ENCODE peak calls at places on chromosomes 5 and 9, in four cellular contexts. One of them, this sample, is unnamed.

GRCh38 chr9:136326061-136326776 is 1.1 kb upstream of the GPSM1 start:
- DNase-seq in HepG2: no peak
- DNase-seq in PC-3: no peak
- DNase-seq in IMR-90: peak
- DNase-seq in this sample: peak

GRCh38 chr9:133708770-133709611 is 29.2 kb downstream of the SARDH start:
- DNase-seq in HepG2: no peak
- DNase-seq in PC-3: no peak
- DNase-seq in IMR-90: no peak
- DNase-seq in this sample: no peak

GRCh38 chr5:50667079-50667652 is 729 bp downstream of the PARP8 start:
- DNase-seq in PC-3: no peak
- DNase-seq in IMR-90: peak
- DNase-seq in HepG2: no peak
- DNase-seq in this sample: peak

GRCh38 chr5:170836226-170836625 is 25.6 kb upstream of the RANBP17 start:
- DNase-seq in IMR-90: no peak
- DNase-seq in PC-3: peak
- DNase-seq in HepG2: no peak
- DNase-seq in this sample: no peak

GRCh38 chr5:110053205-110053604 is 363.5 kb downstream of the MAN2A1 start:
- DNase-seq in IMR-90: no peak
- DNase-seq in PC-3: no peak
- DNase-seq in HepG2: no peak
- DNase-seq in this sample: no peak

GRCh38 chr9:93244510-93245436 is 60.8 kb downstream of the WNK2 start:
- DNase-seq in HepG2: no peak
- DNase-seq in IMR-90: no peak
- DNase-seq in PC-3: no peak
- DNase-seq in this sample: no peak

GRCh38 chr5:33837301-33837700 is 54.5 kb downstream of the ADAMTS12 start:
- DNase-seq in IMR-90: no peak
- DNase-seq in PC-3: no peak
- DNase-seq in HepG2: no peak
- DNase-seq in this sample: no peak

GRCh38 chr5:163569284-163569683 is 63.9 kb downstream of the MAT2B start:
- DNase-seq in IMR-90: peak
- DNase-seq in HepG2: no peak
- DNase-seq in PC-3: peak
- DNase-seq in this sample: peak

GRCh38 chr5:134438641-134439621 is 27.2 kb upstream of the CDKN2AIPNL start:
- DNase-seq in PC-3: peak
- DNase-seq in IMR-90: peak
- DNase-seq in HepG2: peak
- DNase-seq in this sample: peak

GRCh38 chr9:105040462-105040861 is 112.5 kb upstream of the ABCA1 start:
- DNase-seq in IMR-90: no peak
- DNase-seq in HepG2: no peak
- DNase-seq in PC-3: no peak
- DNase-seq in this sample: no peak

GRCh38 chr5:67350600-67351315 is 154.2 kb upstream of the CD180 start:
- DNase-seq in PC-3: no peak
- DNase-seq in IMR-90: no peak
- DNase-seq in HepG2: no peak
- DNase-seq in this sample: no peak

GRCh38 chr9:89428901-89429890 is 68.7 kb downstream of the SEMA4D start:
- DNase-seq in PC-3: no peak
- DNase-seq in IMR-90: no peak
- DNase-seq in HepG2: no peak
- DNase-seq in this sample: no peak

GRCh38 chr9:36217256-36217968 is 26.7 kb downstream of the CLTA start:
- DNase-seq in HepG2: no peak
- DNase-seq in IMR-90: no peak
- DNase-seq in PC-3: no peak
- DNase-seq in this sample: no peak

GRCh38 chr9:79688363-79688762 is 116.6 kb downstream of the TLE4 start:
- DNase-seq in HepG2: no peak
- DNase-seq in IMR-90: no peak
- DNase-seq in PC-3: no peak
- DNase-seq in this sample: no peak

GRCh38 chr9:137085918-137086530 is 761 bp upstream of the MAN1B1 start:
- DNase-seq in IMR-90: no peak
- DNase-seq in PC-3: peak
- DNase-seq in HepG2: no peak
- DNase-seq in this sample: peak

GRCh38 chr5:175448276-175448675 is 4.3 kb upstream of the DRD1 start:
- DNase-seq in HepG2: no peak
- DNase-seq in IMR-90: no peak
- DNase-seq in PC-3: no peak
- DNase-seq in this sample: no peak

GRCh38 chr5:23208959-23209431 is 298.4 kb upstream of the PRDM9 start:
- DNase-seq in HepG2: peak
- DNase-seq in IMR-90: peak
- DNase-seq in PC-3: peak
- DNase-seq in this sample: peak
- TF ChIP-seq CTCF in HepG2: peak
- TF ChIP-seq CTCF in IMR-90: peak
- TF ChIP-seq CTCF in PC-3: peak
- TF ChIP-seq CTCF in this sample: peak

GRCh38 chr9:33163433-33164137 is 3.6 kb downstream of the B4GALT1 start:
- DNase-seq in HepG2: no peak
- DNase-seq in IMR-90: no peak
- DNase-seq in PC-3: no peak
- DNase-seq in this sample: no peak

GRCh38 chr9:33165263-33166151 is 1.6 kb downstream of the B4GALT1 start:
- DNase-seq in HepG2: peak
- DNase-seq in IMR-90: peak
- DNase-seq in PC-3: peak
- DNase-seq in this sample: peak

GRCh38 chr9:33166263-33167083 is 663 bp downstream of the B4GALT1 start:
- DNase-seq in HepG2: no peak
- DNase-seq in PC-3: no peak
- DNase-seq in IMR-90: no peak
- DNase-seq in this sample: peak

GRCh38 chr9:33162721-33163311 is 4.3 kb downstream of the B4GALT1 start:
- DNase-seq in HepG2: peak
- DNase-seq in IMR-90: peak
- DNase-seq in PC-3: peak
- DNase-seq in this sample: peak

DNA sequence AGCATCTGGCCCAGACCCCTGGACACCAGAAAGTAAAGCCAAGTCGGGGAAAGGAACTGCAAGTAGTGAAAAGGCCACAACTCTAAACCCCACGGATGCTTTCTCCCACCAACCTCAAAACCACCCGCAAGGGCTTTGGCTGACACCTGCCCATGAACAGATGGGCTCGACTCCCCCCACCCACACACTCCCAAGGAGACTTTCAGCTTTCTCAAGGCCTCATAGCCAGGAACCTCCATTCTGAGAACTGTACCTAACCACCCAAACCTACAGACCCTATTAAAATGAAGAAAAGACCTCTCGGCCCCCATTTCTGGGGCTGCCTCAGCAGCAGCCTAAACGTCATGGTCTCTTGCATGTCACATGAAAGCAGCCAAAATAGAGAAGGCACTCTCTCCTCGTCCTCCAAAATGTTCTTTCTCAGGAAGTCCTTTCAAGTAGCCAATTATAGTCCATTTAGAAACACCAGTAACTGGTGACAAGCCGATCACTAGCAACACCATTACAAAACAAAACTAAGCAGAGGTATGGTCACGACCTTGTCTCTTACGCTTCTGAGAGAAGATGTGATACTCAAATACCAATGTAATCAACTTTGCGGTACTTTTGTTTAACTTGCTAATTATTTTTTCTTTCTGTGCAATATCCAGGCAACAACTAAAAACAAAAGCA is 2.9 kb downstream of the B4GALT1 start:
- DNase-seq in PC-3: no peak
- DNase-seq in HepG2: no peak
- DNase-seq in IMR-90: no peak
- DNase-seq in this sample: peak
- H3K4me3 ChIP-seq in PC-3: peak
- H3K4me3 ChIP-seq in HepG2: peak
- H3K4me3 ChIP-seq in IMR-90: no peak
- H3K4me3 ChIP-seq in this sample: peak

GRCh38 chr9:108412755-108413154 is 443.0 kb downstream of the ACTL7B start:
- DNase-seq in HepG2: no peak
- DNase-seq in PC-3: peak
- DNase-seq in IMR-90: peak
- DNase-seq in this sample: no peak

GRCh38 chr9:108416321-108416720 is 439.5 kb downstream of the ACTL7B start:
- DNase-seq in HepG2: peak
- DNase-seq in PC-3: peak
- DNase-seq in IMR-90: peak
- DNase-seq in this sample: no peak

GRCh38 chr9:108410161-108410560 is 445.6 kb downstream of the ACTL7B start:
- DNase-seq in IMR-90: no peak
- DNase-seq in HepG2: no peak
- DNase-seq in PC-3: no peak
- DNase-seq in this sample: no peak

DNA sequence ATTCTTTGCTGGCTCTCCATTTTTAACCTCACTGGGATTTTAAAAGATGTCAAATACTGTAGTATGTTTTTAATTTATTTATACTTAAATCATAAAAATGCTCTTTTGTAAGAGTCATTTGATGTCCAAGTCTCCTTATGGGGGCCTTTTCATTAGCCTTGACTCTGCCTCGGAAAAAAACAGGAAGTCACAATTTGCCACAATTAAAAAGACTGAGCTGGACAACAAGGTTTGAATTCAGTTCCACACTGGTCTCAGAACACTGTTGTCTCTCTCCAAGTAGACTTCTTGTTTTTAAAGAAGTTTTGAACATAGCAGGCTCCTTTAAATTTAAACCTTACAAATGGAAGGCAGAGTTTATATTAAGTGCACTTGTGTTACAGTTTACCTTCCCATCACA is 444.2 kb downstream of the ACTL7B start:
- DNase-seq in IMR-90: no peak
- DNase-seq in HepG2: no peak
- DNase-seq in PC-3: no peak
- DNase-seq in this sample: no peak
- TF ChIP-seq CTCF in IMR-90: no peak
- TF ChIP-seq CTCF in HepG2: no peak
- TF ChIP-seq CTCF in PC-3: no peak
- TF ChIP-seq CTCF in this sample: no peak

GRCh38 chr5:172878585-172879433 is 44.8 kb downstream of the ERGIC1 start:
- DNase-seq in HepG2: no peak
- DNase-seq in IMR-90: peak
- DNase-seq in PC-3: no peak
- DNase-seq in this sample: no peak
- H3K4me3 ChIP-seq in HepG2: no peak
- H3K4me3 ChIP-seq in IMR-90: no peak
- H3K4me3 ChIP-seq in PC-3: no peak
- H3K4me3 ChIP-seq in this sample: no peak

GRCh38 chr5:32312682-32313523 is at the start of gene MTMR12:
- DNase-seq in PC-3: peak
- DNase-seq in IMR-90: peak
- DNase-seq in HepG2: peak
- DNase-seq in this sample: peak
- TF ChIP-seq CTCF in PC-3: no peak
- TF ChIP-seq CTCF in IMR-90: no peak
- TF ChIP-seq CTCF in HepG2: no peak
- TF ChIP-seq CTCF in this sample: no peak

GRCh38 chr5:128645582-128645981 is 107.5 kb upstream of the FBN2 start:
- DNase-seq in IMR-90: peak
- DNase-seq in HepG2: no peak
- DNase-seq in PC-3: no peak
- DNase-seq in this sample: no peak

GRCh38 chr5:128649183-128649582 is 111.1 kb upstream of the FBN2 start:
- DNase-seq in IMR-90: peak
- DNase-seq in PC-3: no peak
- DNase-seq in HepG2: no peak
- DNase-seq in this sample: peak

GRCh38 chr5:128644863-128645262 is 106.8 kb upstream of the FBN2 start:
- DNase-seq in HepG2: no peak
- DNase-seq in PC-3: peak
- DNase-seq in IMR-90: peak
- DNase-seq in this sample: peak
- H3K4me3 ChIP-seq in HepG2: no peak
- H3K4me3 ChIP-seq in PC-3: peak
- H3K4me3 ChIP-seq in IMR-90: no peak
- H3K4me3 ChIP-seq in this sample: peak

DNA sequence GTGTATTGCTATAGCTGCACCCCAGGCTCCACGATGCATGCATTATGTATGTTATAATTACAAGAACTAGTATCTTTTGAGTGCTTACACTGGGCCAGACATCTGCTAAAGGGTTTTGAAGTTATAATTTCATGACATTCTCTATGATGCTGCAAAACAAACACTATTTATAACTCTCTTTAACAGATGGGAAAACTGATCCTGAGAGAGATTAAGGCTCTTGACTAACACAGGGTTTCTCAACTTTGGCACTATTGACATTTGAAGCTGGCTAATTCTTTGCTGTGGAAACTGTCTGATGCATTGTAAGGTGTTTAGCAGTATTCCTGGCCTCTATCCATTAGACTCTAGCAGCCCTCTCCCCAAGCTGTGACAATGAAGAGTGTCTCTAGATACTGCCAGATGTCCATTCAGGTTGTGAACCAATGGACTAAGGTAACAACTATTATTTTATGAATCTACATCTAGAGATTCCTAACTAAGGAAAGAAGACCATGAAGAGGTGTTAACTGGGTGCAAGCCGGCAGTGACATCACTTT is 258.6 kb downstream of the ASTN2 start:
- DNase-seq in PC-3: no peak
- DNase-seq in IMR-90: no peak
- DNase-seq in HepG2: no peak
- DNase-seq in this sample: peak
- TF ChIP-seq CTCF in PC-3: no peak
- TF ChIP-seq CTCF in IMR-90: no peak
- TF ChIP-seq CTCF in HepG2: no peak
- TF ChIP-seq CTCF in this sample: no peak

GRCh38 chr5:150779397-150780179 is 1.0 kb downstream of the SMIM3 start:
- DNase-seq in IMR-90: peak
- DNase-seq in PC-3: no peak
- DNase-seq in HepG2: no peak
- DNase-seq in this sample: peak

GRCh38 chr5:150780180-150780692 is 1.7 kb downstream of the SMIM3 start:
- DNase-seq in PC-3: no peak
- DNase-seq in HepG2: no peak
- DNase-seq in IMR-90: peak
- DNase-seq in this sample: peak

GRCh38 chr5:150782850-150783249 is 4.3 kb downstream of the SMIM3 start:
- DNase-seq in HepG2: no peak
- DNase-seq in IMR-90: no peak
- DNase-seq in PC-3: no peak
- DNase-seq in this sample: no peak

GRCh38 chr5:150781706-150782614 is 3.4 kb downstream of the SMIM3 start:
- DNase-seq in PC-3: peak
- DNase-seq in HepG2: peak
- DNase-seq in IMR-90: peak
- DNase-seq in this sample: peak

GRCh38 chr5:150780816-150781221 is 2.3 kb downstream of the SMIM3 start:
- DNase-seq in IMR-90: peak
- DNase-seq in HepG2: no peak
- DNase-seq in PC-3: peak
- DNase-seq in this sample: peak
- H3K4me3 ChIP-seq in IMR-90: no peak
- H3K4me3 ChIP-seq in HepG2: peak
- H3K4me3 ChIP-seq in PC-3: no peak
- H3K4me3 ChIP-seq in this sample: peak

GRCh38 chr9:882416-882931 is 41.0 kb downstream of the DMRT1 start:
- DNase-seq in IMR-90: no peak
- DNase-seq in PC-3: no peak
- DNase-seq in HepG2: peak
- DNase-seq in this sample: no peak
- TF ChIP-seq CTCF in IMR-90: no peak
- TF ChIP-seq CTCF in PC-3: peak
- TF ChIP-seq CTCF in HepG2: no peak
- TF ChIP-seq CTCF in this sample: no peak

GRCh38 chr5:58457040-58457439 is 2.8 kb downstream of the PLK2 start:
- DNase-seq in IMR-90: no peak
- DNase-seq in HepG2: no peak
- DNase-seq in PC-3: no peak
- DNase-seq in this sample: no peak
- H3K4me3 ChIP-seq in IMR-90: peak
- H3K4me3 ChIP-seq in HepG2: no peak
- H3K4me3 ChIP-seq in PC-3: peak
- H3K4me3 ChIP-seq in this sample: peak

This sample was measured in fibroblast of villous mesenchyme.